ENCODE peak calls at places on chromosome X, in six cellular contexts. V is suprapubic skin, R is ovary, S is heart right ventricle, A is IMR-90, I is aorta. H is an unnamed sample.

GRCh38 chrX:53088136-53088974 is 5.6 kb upstream of the KANTR start:
- DNase-seq in V (peak), R (peak), S (peak), A (peak), I (peak), H (peak)

GRCh38 chrX:49106930-49107329 is 16.6 kb downstream of the GPKOW start:
- DNase-seq in V (no peak), R (no peak), S (peak), A (peak), I (no peak), H (peak)

GRCh38 chrX:103343105-103343504 is 13.1 kb downstream of the TCEAL7 start:
- DNase-seq in V (no peak), R (peak), S (no peak), A (peak), I (no peak), H (peak)

GRCh38 chrX:121823406-121823805 is 776.0 kb downstream of the GLUD2 start:
- DNase-seq in V (no peak), R (no peak), S (no peak), A (no peak), I (no peak), H (no peak)

GRCh38 chrX:300334-300733 is 18.3 kb downstream of the GTPBP6 start:
- DNase-seq in V (no peak), R (no peak), S (no peak), A (no peak), I (no peak), H (no peak)

GRCh38 chrX:134711135-134711941 is 53.1 kb upstream of the PLAC1 start:
- DNase-seq in V (no peak), R (no peak), S (no peak), A (no peak), I (no peak), H (no peak)

GRCh38 chrX:77962068-77962902 is 7.2 kb downstream of the PGAM4 start:
- DNase-seq in V (no peak), R (no peak), S (no peak), A (peak), I (no peak), H (no peak)

GRCh38 chrX:34521563-34521962 is 135.5 kb downstream of the TMEM47 start:
- DNase-seq in V (no peak), R (no peak), S (no peak), A (peak), I (no peak), H (no peak)

GRCh38 chrX:76148011-76148665 is 24.7 kb upstream of the PBDC1 start:
- DNase-seq in V (no peak), R (peak), S (no peak), A (peak), I (no peak), H (no peak)

GRCh38 chrX:154728791-154729190 is 22.1 kb downstream of the GAB3 start:
- DNase-seq in V (no peak), R (no peak), S (no peak), A (no peak), I (no peak), H (no peak)

GRCh38 chrX:136195247-136195646 is 47.9 kb downstream of the FHL1 start:
- DNase-seq in V (no peak), R (no peak), S (no peak), A (no peak), I (no peak), H (no peak)

GRCh38 chrX:40685352-40685918 is 38.1 kb upstream of the CXorf38 start:
- DNase-seq in V (no peak), R (no peak), S (no peak), A (no peak), I (no peak), H (no peak)

GRCh38 chrX:101417981-101418841 is 10.2 kb downstream of the HNRNPH2 start:
- DNase-seq in V (peak), R (peak), S (peak), A (no peak), I (peak), H (peak)

GRCh38 chrX:69063486-69063885 is 101.8 kb downstream of the PJA1 start:
- DNase-seq in V (no peak), R (no peak), S (no peak), A (no peak), I (no peak), H (no peak)

GRCh38 chrX:22389544-22390243 is 117.0 kb downstream of the CBLL2 start:
- DNase-seq in V (no peak), R (no peak), S (no peak), A (peak), I (no peak), H (no peak)

GRCh38 chrX:39499996-39500395 is 597.8 kb downstream of the BCOR start:
- DNase-seq in V (no peak), R (no peak), S (no peak), A (no peak), I (no peak), H (no peak)

GRCh38 chrX:119885554-119886428 is 9.9 kb upstream of the AKAP14 start:
- DNase-seq in V (no peak), R (no peak), S (no peak), A (peak), I (no peak), H (no peak)

GRCh38 chrX:127243654-127244053 is 424.1 kb downstream of the PRR32 start:
- DNase-seq in V (no peak), R (no peak), S (no peak), A (no peak), I (no peak), H (no peak)

GRCh38 chrX:117713411-117713810 is 403.2 kb downstream of the KLHL13 start:
- DNase-seq in V (no peak), R (no peak), S (no peak), A (no peak), I (no peak), H (no peak)

GRCh38 chrX:100654256-100654655 is 10.3 kb downstream of the SRPX2 start:
- DNase-seq in V (no peak), R (no peak), S (no peak), A (peak), I (no peak), H (no peak)

GRCh38 chrX:56268888-56269287 is 36.7 kb downstream of the KLF8 start:
- DNase-seq in V (no peak), R (no peak), S (no peak), A (no peak), I (no peak), H (no peak)

GRCh38 chrX:101257448-101258259 is 33.5 kb downstream of the TAF7L start:
- DNase-seq in V (no peak), R (no peak), S (no peak), A (peak), I (no peak), H (no peak)

GRCh38 chrX:131394384-131394783 is 105.3 kb upstream of the IGSF1 start:
- DNase-seq in V (no peak), R (no peak), S (no peak), A (no peak), I (no peak), H (no peak)

GRCh38 chrX:29661290-29661689 is 554.1 kb upstream of the MAGEB2 start:
- DNase-seq in V (no peak), R (no peak), S (no peak), A (peak), I (no peak), H (no peak)

GRCh38 chrX:848366-848765 is 217.8 kb downstream of the SHOX start:
- DNase-seq in V (no peak), R (no peak), S (no peak), A (no peak), I (no peak), H (no peak)

GRCh38 chrX:18441780-18442367 is 16.5 kb downstream of the CDKL5 start:
- DNase-seq in V (no peak), R (no peak), S (no peak), A (no peak), I (no peak), H (no peak)

GRCh38 chrX:13387656-13388421 is 68.0 kb upstream of the ATXN3L start:
- DNase-seq in V (no peak), R (no peak), S (no peak), A (peak), I (no peak), H (no peak)

GRCh38 chrX:20217906-20218305 is 48.8 kb downstream of the RPS6KA3 start:
- DNase-seq in V (no peak), R (no peak), S (no peak), A (no peak), I (no peak), H (no peak)

GRCh38 chrX:20218809-20219505 is 47.8 kb downstream of the RPS6KA3 start:
- DNase-seq in V (no peak), R (peak), S (no peak), A (peak), I (no peak), H (no peak)

GRCh38 chrX:20215565-20215964 is 51.1 kb downstream of the RPS6KA3 start:
- DNase-seq in V (no peak), R (no peak), S (no peak), A (no peak), I (no peak), H (no peak)

GRCh38 chrX:20221902-20222301 is 44.8 kb downstream of the RPS6KA3 start:
- DNase-seq in V (no peak), R (no peak), S (no peak), A (peak), I (no peak), H (no peak)

GRCh38 chrX:20217279-20217678 is 49.4 kb downstream of the RPS6KA3 start:
- DNase-seq in V (no peak), R (no peak), S (no peak), A (peak), I (no peak), H (no peak)
- H3K27ac ChIP-seq in V (no peak), R (no peak), S (peak), A (no peak), I (no peak), H (no peak)

DNA sequence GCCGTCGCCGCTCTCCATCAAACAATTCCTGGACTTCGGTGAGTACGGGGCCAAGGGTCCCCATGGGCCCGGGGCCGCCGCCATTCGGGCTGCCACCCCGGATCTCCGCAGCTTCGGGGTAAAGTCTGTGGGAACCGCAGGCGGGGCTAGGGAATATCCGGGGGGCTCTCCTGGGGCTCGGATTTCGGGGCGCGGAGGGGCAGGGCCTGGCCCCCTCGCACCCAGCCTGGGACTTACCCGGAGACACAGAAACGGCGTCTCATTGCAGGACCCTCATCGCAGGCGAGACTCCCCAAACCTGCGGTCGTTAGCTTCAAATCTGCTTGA is 401 bp downstream of the PDK3 start:
- DNase-seq in V (no peak), R (no peak), S (no peak), A (no peak), I (no peak), H (peak)
- H3K27ac ChIP-seq in V (peak), R (no peak), S (peak), A (no peak), I (peak), H (peak)

GRCh38 chrX:139831689-139832456 is 101.0 kb downstream of the ATP11C start:
- DNase-seq in V (no peak), R (peak), S (no peak), A (peak), I (no peak), H (no peak)
- H3K27ac ChIP-seq in V (no peak), R (no peak), S (peak), A (no peak), I (no peak), H (no peak)

DNA sequence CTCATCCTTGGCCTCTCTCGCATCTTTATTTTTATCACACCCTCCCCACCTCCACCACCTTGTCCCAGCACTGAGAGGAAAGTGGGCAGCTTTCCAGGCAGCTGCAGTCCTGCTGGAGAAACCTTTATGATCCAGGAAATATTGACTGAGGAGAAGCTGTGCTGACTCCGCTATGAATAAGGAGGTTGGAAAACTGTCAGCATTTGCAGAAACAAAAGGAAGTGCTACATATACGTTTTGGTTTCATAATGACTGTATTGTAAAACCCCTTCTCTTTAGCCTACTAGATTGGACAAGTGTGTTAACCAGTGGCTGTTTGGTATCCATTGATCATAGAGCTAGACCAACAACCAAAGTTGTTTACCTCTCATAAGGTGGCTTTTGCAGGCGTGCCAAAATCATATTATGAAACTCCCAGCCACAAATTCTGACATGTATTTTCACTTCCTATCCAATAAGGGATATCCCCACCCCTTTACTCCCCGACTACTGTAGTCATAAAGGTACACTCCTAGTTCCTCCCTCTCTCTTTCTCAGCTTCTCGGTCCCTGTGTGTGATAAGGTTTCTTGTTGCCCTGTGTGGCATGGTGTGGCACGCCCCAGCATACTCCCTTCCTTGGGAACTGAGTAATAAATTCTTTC is 88.4 kb downstream of the GPR143 start:
- DNase-seq in V (no peak), R (no peak), S (peak), A (peak), I (no peak), H (no peak)
- H3K27ac ChIP-seq in V (no peak), R (no peak), S (peak), A (no peak), I (no peak), H (no peak)

GRCh38 chrX:47561653-47562151 is 697 bp downstream of the ARAF start:
- DNase-seq in V (no peak), R (no peak), S (no peak), A (no peak), I (no peak), H (no peak)
- H3K27ac ChIP-seq in V (peak), R (peak), S (peak), A (peak), I (no peak), H (peak)

DNA sequence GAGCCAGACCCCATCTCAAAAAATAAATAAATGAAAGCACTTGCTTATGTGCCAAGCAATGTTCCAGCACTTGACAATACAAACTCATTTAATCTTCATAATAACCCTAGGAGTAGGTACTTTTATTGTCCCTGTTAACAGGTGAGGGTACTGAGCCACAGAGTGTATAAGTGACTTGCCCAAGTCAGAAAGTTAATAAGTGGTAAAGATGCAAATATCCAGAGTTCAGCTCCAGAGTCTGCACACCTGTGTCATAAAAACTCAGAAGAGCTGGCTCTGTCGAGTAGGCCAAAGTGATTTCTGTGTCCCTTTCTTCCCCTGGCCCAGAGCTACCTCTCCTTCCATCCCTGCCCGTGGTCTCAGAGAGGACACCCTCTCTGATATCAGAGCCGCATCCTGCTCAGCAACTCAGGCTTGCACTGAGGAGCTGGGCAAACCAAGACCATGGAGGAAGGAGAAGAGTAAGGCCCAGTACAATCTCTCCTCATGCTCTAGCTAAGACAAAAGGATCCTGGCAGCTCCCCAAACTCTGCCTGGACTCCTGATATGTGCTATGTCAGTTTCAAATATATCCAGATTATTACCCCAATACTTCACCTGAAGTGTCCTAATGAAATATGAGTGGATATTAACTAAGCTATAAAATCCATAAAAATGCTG is 136.3 kb downstream of the HS6ST2 start:
- DNase-seq in V (no peak), R (no peak), S (no peak), A (no peak), I (no peak), H (no peak)
- H3K27ac ChIP-seq in V (no peak), R (no peak), S (no peak), A (no peak), I (no peak), H (no peak)

GRCh38 chrX:16587776-16588175 is 62.2 kb upstream of the S100G start:
- DNase-seq in V (no peak), R (no peak), S (no peak), A (peak), I (no peak), H (no peak)
- H3K27ac ChIP-seq in V (no peak), R (no peak), S (no peak), A (no peak), I (no peak), H (no peak)

GRCh38 chrX:23953908-23954269 is 46.1 kb downstream of the CXorf58 start:
- DNase-seq in V (no peak), R (no peak), S (no peak), A (no peak), I (no peak), H (no peak)
- H3K27ac ChIP-seq in V (no peak), R (no peak), S (peak), A (no peak), I (no peak), H (no peak)

DNA sequence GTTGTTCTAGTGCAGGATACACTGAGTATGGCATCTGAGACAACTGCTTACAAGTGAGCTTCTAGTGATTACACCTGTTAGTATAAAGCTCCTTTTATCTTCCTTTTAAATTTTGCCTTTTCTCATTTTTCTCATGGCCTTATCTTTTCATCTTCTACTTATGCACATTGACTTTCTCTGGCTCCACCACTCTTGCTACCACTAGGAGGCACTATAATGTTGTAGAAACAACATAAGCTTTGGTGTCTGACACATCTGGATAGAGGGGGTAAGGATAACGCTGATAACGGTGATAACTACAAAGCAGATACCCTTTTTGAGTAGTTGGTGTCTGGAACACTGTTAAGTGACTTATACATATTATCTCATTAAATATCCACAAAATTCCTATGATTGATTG is 187.4 kb upstream of the TEX13C start:
- DNase-seq in V (no peak), R (no peak), S (no peak), A (peak), I (no peak), H (no peak)
- H3K27ac ChIP-seq in V (no peak), R (no peak), S (no peak), A (no peak), I (no peak), H (no peak)

GRCh38 chrX:112837531-112837930 is 3.1 kb downstream of the AMOT start:
- DNase-seq in V (no peak), R (no peak), S (no peak), A (no peak), I (no peak), H (no peak)

GRCh38 chrX:112830540-112830939 is 10.1 kb downstream of the AMOT start:
- DNase-seq in V (no peak), R (no peak), S (no peak), A (no peak), I (no peak), H (no peak)

GRCh38 chrX:112834976-112835375 is 5.7 kb downstream of the AMOT start:
- DNase-seq in V (no peak), R (no peak), S (no peak), A (no peak), I (no peak), H (no peak)

GRCh38 chrX:112834016-112834855 is 6.4 kb downstream of the AMOT start:
- DNase-seq in V (no peak), R (no peak), S (no peak), A (peak), I (no peak), H (no peak)

GRCh38 chrX:112832481-112833095 is 8.0 kb downstream of the AMOT start:
- DNase-seq in V (no peak), R (no peak), S (no peak), A (peak), I (no peak), H (no peak)
- H3K27ac ChIP-seq in V (no peak), R (no peak), S (no peak), A (no peak), I (no peak), H (no peak)